ENCODE peak calls at places on chromosomes 5 and 9, in five cellular contexts. One of them, this sample, is unnamed.

GRCh38 chr5:74833537-74834266 is 32.5 kb downstream of the FAM169A start:
- DNase-seq in breast epithelium: peak
- DNase-seq in KBM-7: no peak
- DNase-seq in NCI-H1417: no peak
- DNase-seq in renal cortical epithelial cell: no peak
- DNase-seq in this sample: no peak

GRCh38 chr5:154761062-154761740 is 6.0 kb downstream of the LARP1 start:
- DNase-seq in NCI-H1417: no peak
- DNase-seq in KBM-7: no peak
- DNase-seq in breast epithelium: no peak
- DNase-seq in renal cortical epithelial cell: no peak
- DNase-seq in this sample: no peak

GRCh38 chr5:102743900-102744299 is 11.2 kb upstream of the PAM start:
- DNase-seq in renal cortical epithelial cell: no peak
- DNase-seq in KBM-7: no peak
- DNase-seq in NCI-H1417: no peak
- DNase-seq in breast epithelium: no peak
- DNase-seq in this sample: no peak

GRCh38 chr9:94588681-94589080 is 4.9 kb downstream of the FBP2 start:
- DNase-seq in renal cortical epithelial cell: no peak
- DNase-seq in KBM-7: no peak
- DNase-seq in NCI-H1417: no peak
- DNase-seq in breast epithelium: no peak
- DNase-seq in this sample: no peak

GRCh38 chr5:126384985-126385384 is 38.2 kb upstream of the GRAMD2B start:
- DNase-seq in KBM-7: no peak
- DNase-seq in breast epithelium: no peak
- DNase-seq in renal cortical epithelial cell: peak
- DNase-seq in NCI-H1417: peak
- DNase-seq in this sample: no peak

GRCh38 chr5:56717253-56717987 is 97.9 kb upstream of the MAP3K1 start:
- DNase-seq in KBM-7: no peak
- DNase-seq in renal cortical epithelial cell: no peak
- DNase-seq in breast epithelium: no peak
- DNase-seq in NCI-H1417: no peak
- DNase-seq in this sample: no peak

GRCh38 chr5:121967187-121967586 is 5.4 kb downstream of the SRFBP1 start:
- DNase-seq in renal cortical epithelial cell: no peak
- DNase-seq in NCI-H1417: no peak
- DNase-seq in KBM-7: no peak
- DNase-seq in breast epithelium: no peak
- DNase-seq in this sample: no peak

GRCh38 chr9:112121633-112122032 is 53.5 kb downstream of the SUSD1 start:
- DNase-seq in renal cortical epithelial cell: no peak
- DNase-seq in breast epithelium: no peak
- DNase-seq in NCI-H1417: no peak
- DNase-seq in KBM-7: no peak
- DNase-seq in this sample: no peak

GRCh38 chr9:108496866-108497265 is 358.9 kb downstream of the ACTL7B start:
- DNase-seq in NCI-H1417: no peak
- DNase-seq in breast epithelium: no peak
- DNase-seq in KBM-7: no peak
- DNase-seq in renal cortical epithelial cell: no peak
- DNase-seq in this sample: no peak

GRCh38 chr5:78930742-78931141 is 54.4 kb downstream of the ARSB start:
- DNase-seq in breast epithelium: no peak
- DNase-seq in NCI-H1417: no peak
- DNase-seq in renal cortical epithelial cell: no peak
- DNase-seq in KBM-7: no peak
- DNase-seq in this sample: no peak

GRCh38 chr9:131402073-131402472 is 8.2 kb downstream of the PRRC2B start:
- DNase-seq in NCI-H1417: no peak
- DNase-seq in KBM-7: no peak
- DNase-seq in breast epithelium: no peak
- DNase-seq in renal cortical epithelial cell: peak
- DNase-seq in this sample: no peak

GRCh38 chr9:12862596-12862995 is 87.8 kb downstream of the LURAP1L start:
- DNase-seq in breast epithelium: no peak
- DNase-seq in NCI-H1417: no peak
- DNase-seq in KBM-7: no peak
- DNase-seq in renal cortical epithelial cell: peak
- DNase-seq in this sample: no peak

GRCh38 chr5:98769256-98770157 is 4.0 kb upstream of the RGMB start:
- DNase-seq in NCI-H1417: peak
- DNase-seq in renal cortical epithelial cell: no peak
- DNase-seq in KBM-7: peak
- DNase-seq in breast epithelium: no peak
- DNase-seq in this sample: no peak

GRCh38 chr5:60668715-60669304 is 31.2 kb downstream of the DEPDC1B start:
- DNase-seq in breast epithelium: no peak
- DNase-seq in KBM-7: peak
- DNase-seq in NCI-H1417: peak
- DNase-seq in renal cortical epithelial cell: peak
- DNase-seq in this sample: peak

GRCh38 chr5:154287136-154287535 is 96.6 kb downstream of the GALNT10 start:
- DNase-seq in KBM-7: no peak
- DNase-seq in renal cortical epithelial cell: peak
- DNase-seq in breast epithelium: peak
- DNase-seq in NCI-H1417: no peak
- DNase-seq in this sample: no peak

GRCh38 chr5:157710887-157711286 is 20.3 kb upstream of the THG1L start:
- DNase-seq in renal cortical epithelial cell: peak
- DNase-seq in NCI-H1417: no peak
- DNase-seq in KBM-7: no peak
- DNase-seq in breast epithelium: no peak
- DNase-seq in this sample: peak

GRCh38 chr5:136522217-136522956 is 157.0 kb upstream of the TRPC7 start:
- DNase-seq in NCI-H1417: no peak
- DNase-seq in KBM-7: no peak
- DNase-seq in breast epithelium: no peak
- DNase-seq in renal cortical epithelial cell: no peak
- DNase-seq in this sample: no peak

GRCh38 chr9:100865111-100865510 is 163.4 kb upstream of the PLPPR1 start:
- DNase-seq in breast epithelium: no peak
- DNase-seq in renal cortical epithelial cell: no peak
- DNase-seq in NCI-H1417: no peak
- DNase-seq in KBM-7: no peak
- DNase-seq in this sample: no peak

GRCh38 chr5:55724276-55724675 is 12.2 kb upstream of the SLC38A9 start:
- DNase-seq in breast epithelium: no peak
- DNase-seq in KBM-7: no peak
- DNase-seq in NCI-H1417: no peak
- DNase-seq in renal cortical epithelial cell: no peak
- DNase-seq in this sample: no peak

GRCh38 chr5:368162-369084 is 46.9 kb downstream of the AHRR start:
- DNase-seq in KBM-7: peak
- DNase-seq in renal cortical epithelial cell: no peak
- DNase-seq in breast epithelium: peak
- DNase-seq in NCI-H1417: no peak
- DNase-seq in this sample: no peak

GRCh38 chr5:92374859-92375258 is 991.7 kb upstream of the ARRDC3 start:
- DNase-seq in NCI-H1417: no peak
- DNase-seq in KBM-7: no peak
- DNase-seq in renal cortical epithelial cell: no peak
- DNase-seq in breast epithelium: no peak
- DNase-seq in this sample: no peak

GRCh38 chr5:16568875-16569580 is 47.8 kb downstream of the RETREG1 start:
- DNase-seq in breast epithelium: peak
- DNase-seq in KBM-7: no peak
- DNase-seq in NCI-H1417: no peak
- DNase-seq in renal cortical epithelial cell: no peak
- DNase-seq in this sample: peak

GRCh38 chr5:43627028-43627427 is 24.0 kb downstream of the NNT start:
- DNase-seq in renal cortical epithelial cell: peak
- DNase-seq in breast epithelium: no peak
- DNase-seq in NCI-H1417: peak
- DNase-seq in KBM-7: peak
- DNase-seq in this sample: peak

GRCh38 chr9:131098391-131099087 is 2.2 kb downstream of the AIF1L start:
- DNase-seq in NCI-H1417: no peak
- DNase-seq in renal cortical epithelial cell: no peak
- DNase-seq in breast epithelium: no peak
- DNase-seq in KBM-7: no peak
- DNase-seq in this sample: no peak

GRCh38 chr5:122165574-122166021 is 36.3 kb downstream of the ZNF474 start:
- DNase-seq in KBM-7: no peak
- DNase-seq in renal cortical epithelial cell: peak
- DNase-seq in breast epithelium: no peak
- DNase-seq in NCI-H1417: no peak
- DNase-seq in this sample: no peak

GRCh38 chr5:1468247-1468612 is 23.0 kb upstream of the SLC6A3 start:
- DNase-seq in KBM-7: peak
- DNase-seq in breast epithelium: no peak
- DNase-seq in NCI-H1417: peak
- DNase-seq in renal cortical epithelial cell: no peak
- DNase-seq in this sample: peak

GRCh38 chr5:31131381-31131811 is 62.1 kb upstream of the CDH6 start:
- DNase-seq in KBM-7: no peak
- DNase-seq in renal cortical epithelial cell: peak
- DNase-seq in breast epithelium: no peak
- DNase-seq in NCI-H1417: no peak
- DNase-seq in this sample: no peak

GRCh38 chr5:9513825-9514224 is 32.0 kb downstream of the SEMA5A start:
- DNase-seq in KBM-7: no peak
- DNase-seq in renal cortical epithelial cell: no peak
- DNase-seq in breast epithelium: no peak
- DNase-seq in NCI-H1417: no peak
- DNase-seq in this sample: no peak

GRCh38 chr5:6187501-6187900 is 190.8 kb downstream of the MED10 start:
- DNase-seq in KBM-7: no peak
- DNase-seq in breast epithelium: no peak
- DNase-seq in renal cortical epithelial cell: no peak
- DNase-seq in NCI-H1417: no peak
- DNase-seq in this sample: no peak

GRCh38 chr5:91556-92263 is at the start of gene PLEKHG4B:
- DNase-seq in breast epithelium: peak
- DNase-seq in NCI-H1417: no peak
- DNase-seq in renal cortical epithelial cell: no peak
- DNase-seq in KBM-7: peak
- DNase-seq in this sample: no peak